ENCODE peak calls at places on chromosomes 6 and 20, in ten cellular contexts. C is endothelial cell of umbilical vein, O is MM.1S, U is fibroblast of lung, Y is PC-3, G is A549, W is fibroblast of mammary gland, Z is sigmoid colon, T is cardiac fibroblast, R is stomach. S is an unnamed sample.

GRCh38 chr20:11261533-11262000 is 587.8 kb upstream of the JAG1 start:
- DNase-seq in W (peak; percentile 96), C (no peak), O (no peak), Y (peak; percentile 72), Z (no peak), T (peak; percentile 74), U (peak; percentile 98), G (peak; percentile 35), R (no peak), S (no peak)

GRCh38 chr20:50931048-50931305 is 260 bp downstream of the ADNP start:
- DNase-seq in W (no peak), R (no peak), Z (no peak), Y (no peak), C (no peak), U (no peak), O (peak; percentile 32), T (no peak), G (no peak), S (no peak)

GRCh38 chr6:147738089-147738488 is 229.6 kb downstream of the SAMD5 start:
- DNase-seq in Y (no peak), W (no peak), G (no peak), O (no peak), R (no peak), U (no peak), T (no peak), Z (no peak), C (no peak), S (no peak)

GRCh38 chr6:13696226-13696625 is 15.4 kb downstream of the RANBP9 start:
- DNase-seq in G (no peak), Z (no peak), Y (peak; percentile 35), C (no peak), O (no peak), R (no peak), W (peak; percentile 83), U (peak; percentile 89), T (peak; percentile 24), S (no peak)

GRCh38 chr6:151493495-151494234 is at the start of gene CCDC170:
- DNase-seq in W (no peak), G (peak; percentile 13), Z (no peak), T (peak; percentile 10), C (peak; percentile 52), R (peak; percentile 31), Y (no peak), U (peak; percentile 17), O (peak; percentile 7), S (peak; percentile 79)

GRCh38 chr6:25991785-25992412 is 29.3 kb downstream of the TRIM38 start:
- DNase-seq in O (peak; percentile 62), T (peak; percentile 57), W (peak; percentile 58), U (peak; percentile 56), C (no peak), Y (peak; percentile 48), Z (peak; percentile 88), R (peak; percentile 70), G (peak; percentile 46), S (peak; percentile 92)

GRCh38 chr20:13610205-13610604 is 28.5 kb downstream of the TASP1 start:
- DNase-seq in R (no peak), U (no peak), C (no peak), Y (no peak), Z (no peak), W (no peak), O (no peak), T (peak; percentile 3), G (peak; percentile 38), S (no peak)

GRCh38 chr6:111011360-111012142 is 29.7 kb downstream of the RPF2 start:
- DNase-seq in U (peak; percentile 33), G (peak; percentile 30), C (peak; percentile 57), Y (peak; percentile 50), Z (no peak), W (peak; percentile 55), O (peak; percentile 35), T (peak; percentile 67), R (no peak), S (no peak)

GRCh38 chr6:168071620-168072019 is 7.4 kb downstream of the FRMD1 start:
- DNase-seq in U (no peak), R (peak; percentile 51), Y (peak; percentile 9), Z (no peak), C (no peak), W (no peak), T (no peak), O (no peak), G (peak; percentile 12), S (no peak)

GRCh38 chr6:28693751-28694443 is 168.2 kb downstream of the GPX5 start:
- DNase-seq in W (no peak), U (no peak), O (no peak), G (no peak), Y (no peak), R (no peak), T (no peak), Z (no peak), C (no peak), S (no peak)

GRCh38 chr6:28695671-28696537 is 170.2 kb downstream of the GPX5 start:
- DNase-seq in W (peak; percentile 69), C (no peak), G (peak; percentile 45), U (peak; percentile 38), Y (no peak), R (no peak), O (no peak), Z (no peak), T (no peak), S (no peak)

DNA sequence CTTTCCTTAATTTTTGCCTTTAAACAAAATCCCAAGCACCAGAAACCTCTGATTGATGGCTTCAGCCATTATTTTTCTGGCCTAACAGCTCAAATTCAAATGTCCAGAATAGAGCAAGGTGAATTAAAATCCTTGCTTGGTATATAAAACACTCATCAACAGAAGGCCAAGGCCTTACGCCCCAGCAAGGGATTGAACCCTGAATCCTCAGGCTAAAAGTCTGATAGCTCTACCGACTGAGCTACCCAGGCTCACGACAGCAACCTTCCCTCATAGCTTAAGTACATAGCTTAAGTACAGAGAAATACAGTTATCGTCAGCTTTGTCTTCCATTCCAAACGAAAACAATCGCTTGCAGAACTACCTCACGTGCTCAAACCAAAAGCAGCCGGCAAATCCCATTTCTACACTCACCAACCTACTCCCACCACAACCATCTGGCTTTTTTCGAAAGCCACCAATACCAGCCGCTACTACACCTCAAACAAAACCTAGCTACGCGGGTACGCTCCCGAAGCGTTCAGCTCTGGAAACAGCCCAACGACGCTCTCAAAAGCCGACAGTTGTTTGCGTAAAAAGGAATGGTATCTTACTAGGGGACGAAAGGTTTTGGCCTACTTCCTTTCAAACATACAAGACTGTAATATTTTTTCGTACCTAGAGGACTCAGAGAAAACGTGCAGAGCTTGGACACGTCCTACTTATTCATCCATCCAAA is 167.5 kb downstream of the GPX5 start:
- DNase-seq in R (no peak), O (no peak), W (peak; percentile 53), Y (no peak), G (peak; percentile 12), T (no peak), C (no peak), Z (no peak), U (peak; percentile 9), S (no peak)
- H3K4me3 ChIP-seq in R (no peak overlapping the region), O (no peak overlapping the region), W (peak overlapping the region; percentile 23), Y (no peak overlapping the region), G (no peak overlapping the region), T (no peak overlapping the region), C (no peak overlapping the region), Z (no peak overlapping the region), U (no peak overlapping the region), S (no peak overlapping the region)

GRCh38 chr6:28139860-28140500 is 1.7 kb upstream of the ZKSCAN8 start:
- DNase-seq in G (no peak), C (no peak), R (no peak), Z (no peak), O (peak; percentile 40), Y (no peak), T (no peak), U (no peak), W (no peak), S (no peak)

GRCh38 chr6:28137458-28138020 is 4.1 kb upstream of the ZKSCAN8 start:
- DNase-seq in T (peak; percentile 21), C (no peak), W (peak; percentile 29), Z (no peak), Y (no peak), R (no peak), G (no peak), O (peak; percentile 20), U (peak; percentile 29), S (no peak)

GRCh38 chr6:28142446-28142845 is 763 bp downstream of the ZKSCAN8 start:
- DNase-seq in Z (no peak), W (peak; percentile 40), Y (peak; percentile 26), T (peak; percentile 22), R (no peak), G (no peak), U (peak; percentile 21), C (peak; percentile 4), O (no peak), S (no peak)

GRCh38 chr6:28140616-28141015 is 1.1 kb upstream of the ZKSCAN8 start:
- DNase-seq in U (no peak), T (no peak), Y (no peak), W (no peak), Z (no peak), G (no peak), O (no peak), R (no peak), C (no peak), S (no peak)

DNA sequence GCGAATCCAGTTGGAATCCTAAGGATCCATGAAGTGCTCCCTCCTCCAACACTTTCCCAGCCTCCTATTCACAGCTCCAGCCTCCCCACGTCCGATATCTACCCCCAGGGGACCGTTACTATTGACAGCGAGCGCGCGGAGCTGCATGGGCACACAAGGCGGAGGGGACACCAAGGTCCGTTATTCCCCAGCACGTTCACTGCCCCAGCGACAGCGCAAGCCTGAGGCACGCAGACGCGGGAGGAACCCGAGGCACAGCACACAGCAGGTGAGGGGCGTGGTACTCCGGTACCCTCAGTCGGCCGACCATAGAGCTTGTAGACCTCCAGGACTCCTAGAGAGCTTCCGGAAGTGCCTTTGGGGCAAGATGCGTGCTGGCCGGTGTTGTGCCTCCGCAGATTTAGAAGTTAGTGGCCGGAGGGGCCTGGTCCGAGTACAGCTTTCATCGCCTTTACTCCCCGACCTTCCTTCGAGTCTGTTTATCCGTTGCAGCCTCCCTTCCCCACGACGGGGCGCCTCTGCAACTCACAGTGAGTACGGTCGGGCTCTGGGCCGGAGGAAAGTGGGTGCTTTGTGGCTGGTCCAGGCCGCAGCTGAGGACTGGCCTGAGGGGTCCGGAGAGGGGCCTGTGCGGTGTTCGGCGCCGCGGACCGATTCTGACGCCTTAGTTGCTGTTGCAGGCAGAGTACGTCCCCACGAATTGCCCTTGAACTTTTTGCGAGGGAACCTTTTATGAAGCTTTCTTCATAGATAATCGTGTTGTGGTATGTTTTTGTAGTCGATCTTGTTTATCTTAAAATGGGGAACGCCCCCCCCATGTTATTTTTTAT is at the start of gene ZKSCAN8:
- DNase-seq in R (peak; percentile 78), C (peak; percentile 88), G (peak; percentile 93), O (peak; percentile 96), Z (peak; percentile 88), W (peak; percentile 87), U (peak; percentile 89), T (peak; percentile 90), Y (peak; percentile 93), S (peak; percentile 88)
- TF ChIP-seq CTCF in R (no peak), C (no peak), G (no peak), O (no peak), Z (no peak), W (no peak), U (no peak), T (no peak), Y (no peak), S (no peak)

GRCh38 chr6:27230758-27231111 is 16.8 kb upstream of the PRSS16 start:
- DNase-seq in U (no peak), R (no peak), O (no peak), W (no peak), Z (no peak), T (no peak), Y (no peak), C (no peak), G (peak; percentile 70), S (no peak)
- H3K4me3 ChIP-seq in U (no peak overlapping the region), R (no peak overlapping the region), O (no peak overlapping the region), W (peak overlapping the region; percentile 37), Z (no peak overlapping the region), T (no peak overlapping the region), Y (peak overlapping the region; percentile 66), C (no peak overlapping the region), G (peak overlapping the region; percentile 50), S (no peak overlapping the region)

GRCh38 chr6:103797738-103798137 is 1062.0 kb downstream of the HACE1 start:
- DNase-seq in G (no peak), Y (peak; percentile 30), T (peak; percentile 3), W (peak; percentile 4), R (no peak), C (peak; percentile 7), U (no peak), O (peak; percentile 12), Z (no peak), S (no peak)
- TF ChIP-seq CTCF in G (peak; percentile 39), Y (peak; percentile 56), T (peak; percentile 45), W (peak; percentile 49), R (no peak), C (peak; percentile 36), U (no peak), O (peak; percentile 33), Z (no peak), S (peak; percentile 38)